ENCODE peak calls at places on chromosomes 7 and 10, in seven cellular contexts. A is A549, D is H1, R is GM12878, E is HepG2, I is HCT116, O is K562. L is an unnamed sample.

GRCh38 chr10:93299606-93300353 is 182.4 kb downstream of the MYOF start:
- DNase-seq in A (no peak), D (no peak), R (no peak), E (no peak), I (no peak), O (no peak), L (peak)

GRCh38 chr7:106217089-106217542 is 67.7 kb downstream of the NAMPT start:
- DNase-seq in A (peak), D (no peak), R (no peak), E (no peak), I (peak), O (peak), L (peak)

GRCh38 chr10:11104772-11105675 is 87.4 kb downstream of the CELF2 start:
- DNase-seq in A (no peak), D (no peak), R (no peak), E (no peak), I (no peak), O (peak), L (no peak)

GRCh38 chr10:132978542-132978941 is 36.2 kb upstream of the CFAP46 start:
- DNase-seq in A (no peak), D (no peak), R (no peak), E (no peak), I (no peak), O (no peak), L (no peak)

GRCh38 chr10:55803055-55803454 is 558.0 kb downstream of the ZWINT start:
- DNase-seq in A (no peak), D (no peak), R (no peak), E (no peak), I (no peak), O (no peak), L (no peak)

GRCh38 chr7:66964391-66964790 is 31.0 kb downstream of the SBDS start:
- DNase-seq in A (no peak), D (no peak), R (no peak), E (no peak), I (no peak), O (no peak), L (peak)

GRCh38 chr10:26483554-26483953 is 45.4 kb downstream of the APBB1IP start:
- DNase-seq in A (no peak), D (no peak), R (no peak), E (peak), I (no peak), O (no peak), L (no peak)

GRCh38 chr7:17369686-17370426 is 71.4 kb downstream of the AHR start:
- DNase-seq in A (peak), D (no peak), R (no peak), E (peak), I (no peak), O (no peak), L (peak)

GRCh38 chr7:81627565-81628287 is 142.1 kb downstream of the HGF start:
- DNase-seq in A (no peak), D (no peak), R (no peak), E (no peak), I (no peak), O (no peak), L (peak)

GRCh38 chr7:44700322-44700721 is 48.3 kb upstream of the ZMIZ2 start:
- DNase-seq in A (no peak), D (no peak), R (no peak), E (no peak), I (no peak), O (peak), L (no peak)

GRCh38 chr7:141466151-141466904 is 84.9 kb upstream of the AGK start:
- DNase-seq in A (no peak), D (no peak), R (no peak), E (no peak), I (no peak), O (no peak), L (no peak)

GRCh38 chr10:69839696-69840345 is 38.1 kb downstream of the COL13A1 start:
- DNase-seq in A (no peak), D (no peak), R (no peak), E (no peak), I (no peak), O (no peak), L (peak)
- TF ChIP-seq CEBPB in A (no peak), D (no peak), R (no peak), E (no peak), I (no peak), O (no peak), L (no peak)

DNA sequence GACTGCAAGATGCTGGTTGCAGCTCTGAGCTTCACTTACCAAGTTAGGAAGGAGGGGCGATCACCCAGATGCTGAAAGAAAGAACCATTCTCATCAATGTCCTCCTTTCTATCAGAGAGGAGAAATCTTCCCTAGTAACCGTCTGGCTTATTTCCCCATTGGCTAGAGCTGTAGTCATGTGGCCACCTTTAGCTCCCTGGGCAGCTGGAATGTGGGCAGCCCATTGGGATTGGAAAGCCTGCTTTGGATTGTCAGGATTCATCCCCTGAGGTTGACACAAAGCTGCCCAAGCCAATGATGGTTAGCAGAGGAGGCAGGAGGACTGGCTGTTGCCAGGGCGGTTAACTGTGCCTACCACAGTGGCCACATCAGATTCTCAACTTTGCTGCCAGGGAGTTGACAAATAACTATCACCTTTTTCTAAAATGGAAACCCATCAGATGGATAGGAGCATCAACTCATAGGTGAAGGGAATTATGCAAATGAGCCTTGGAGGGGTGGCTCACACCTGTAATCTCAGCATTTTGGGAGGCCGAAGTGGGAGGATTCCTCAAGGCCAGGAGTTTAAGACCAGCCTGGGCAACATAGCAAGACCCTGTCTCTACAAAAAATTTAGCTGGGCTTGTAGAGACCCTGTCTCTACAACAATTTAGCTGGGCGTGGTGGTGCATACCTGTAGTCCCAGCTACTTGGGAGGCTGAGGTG is 206.4 kb upstream of the GALNT17 start:
- DNase-seq in A (no peak), D (peak), R (no peak), E (no peak), I (no peak), O (no peak), L (no peak)
- TF ChIP-seq CEBPB in A (no peak), D (no peak), R (no peak), E (no peak), I (no peak), O (no peak), L (no peak)

GRCh38 chr7:46215987-46216567 is 295.0 kb upstream of the IGFBP3 start:
- DNase-seq in A (no peak), D (peak), R (no peak), E (peak), I (no peak), O (no peak), L (no peak)
- TF ChIP-seq CEBPB in A (no peak), D (peak), R (no peak), E (peak), I (no peak), O (no peak), L (no peak)

GRCh38 chr10:44636625-44637024 is 251.7 kb upstream of the CXCL12 start:
- DNase-seq in A (no peak), D (no peak), R (no peak), E (no peak), I (no peak), O (no peak), L (no peak)
- TF ChIP-seq CEBPB in A (no peak), D (no peak), R (no peak), E (no peak), I (no peak), O (no peak), L (no peak)

GRCh38 chr7:42278360-42278759 is 41.4 kb upstream of the GLI3 start:
- DNase-seq in A (no peak), D (no peak), R (no peak), E (no peak), I (no peak), O (no peak), L (no peak)

GRCh38 chr7:42272793-42273665 is 36.0 kb upstream of the GLI3 start:
- DNase-seq in A (no peak), D (no peak), R (no peak), E (no peak), I (no peak), O (no peak), L (peak)

GRCh38 chr7:42269161-42269560 is 32.2 kb upstream of the GLI3 start:
- DNase-seq in A (no peak), D (no peak), R (no peak), E (no peak), I (no peak), O (no peak), L (no peak)

GRCh38 chr7:42274052-42274451 is 37.0 kb upstream of the GLI3 start:
- DNase-seq in A (no peak), D (no peak), R (no peak), E (no peak), I (no peak), O (no peak), L (peak)
- TF ChIP-seq CEBPB in A (no peak), D (no peak), R (no peak), E (no peak), I (no peak), O (no peak), L (peak)

GRCh38 chr7:95204618-95205017 is 119.7 kb downstream of the PON1 start:
- DNase-seq in A (no peak), D (no peak), R (no peak), E (no peak), I (no peak), O (no peak), L (no peak)

GRCh38 chr7:95209778-95210177 is 114.6 kb downstream of the PON1 start:
- DNase-seq in A (no peak), D (no peak), R (no peak), E (no peak), I (no peak), O (no peak), L (no peak)

GRCh38 chr7:95209276-95209675 is 115.1 kb downstream of the PON1 start:
- DNase-seq in A (no peak), D (no peak), R (no peak), E (no peak), I (no peak), O (no peak), L (no peak)

GRCh38 chr7:95201718-95202117 is 122.6 kb downstream of the PON1 start:
- DNase-seq in A (no peak), D (no peak), R (no peak), E (no peak), I (no peak), O (no peak), L (no peak)

DNA sequence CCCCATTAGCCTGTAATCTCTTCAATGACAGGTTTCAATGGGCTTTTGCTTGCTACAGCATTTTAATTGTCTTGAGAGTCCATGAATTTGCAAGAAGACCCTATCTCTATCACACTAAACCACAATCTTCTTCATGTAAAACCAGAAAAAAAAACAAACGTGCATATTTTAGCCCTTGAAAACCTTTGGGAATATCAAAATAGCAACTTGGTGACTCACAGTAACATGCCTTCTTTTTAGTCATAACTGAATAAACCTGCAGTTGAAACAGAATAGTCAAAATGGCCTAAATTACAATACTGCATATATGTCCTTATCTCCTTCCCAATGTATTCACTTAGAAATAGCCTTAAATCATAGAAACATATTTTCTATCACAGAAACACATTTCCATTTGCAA is 118.5 kb downstream of the PON1 start:
- DNase-seq in A (no peak), D (no peak), R (no peak), E (no peak), I (peak), O (no peak), L (peak)
- TF ChIP-seq CEBPB in A (no peak), D (no peak), R (no peak), E (no peak), I (no peak), O (no peak), L (no peak)

DNA sequence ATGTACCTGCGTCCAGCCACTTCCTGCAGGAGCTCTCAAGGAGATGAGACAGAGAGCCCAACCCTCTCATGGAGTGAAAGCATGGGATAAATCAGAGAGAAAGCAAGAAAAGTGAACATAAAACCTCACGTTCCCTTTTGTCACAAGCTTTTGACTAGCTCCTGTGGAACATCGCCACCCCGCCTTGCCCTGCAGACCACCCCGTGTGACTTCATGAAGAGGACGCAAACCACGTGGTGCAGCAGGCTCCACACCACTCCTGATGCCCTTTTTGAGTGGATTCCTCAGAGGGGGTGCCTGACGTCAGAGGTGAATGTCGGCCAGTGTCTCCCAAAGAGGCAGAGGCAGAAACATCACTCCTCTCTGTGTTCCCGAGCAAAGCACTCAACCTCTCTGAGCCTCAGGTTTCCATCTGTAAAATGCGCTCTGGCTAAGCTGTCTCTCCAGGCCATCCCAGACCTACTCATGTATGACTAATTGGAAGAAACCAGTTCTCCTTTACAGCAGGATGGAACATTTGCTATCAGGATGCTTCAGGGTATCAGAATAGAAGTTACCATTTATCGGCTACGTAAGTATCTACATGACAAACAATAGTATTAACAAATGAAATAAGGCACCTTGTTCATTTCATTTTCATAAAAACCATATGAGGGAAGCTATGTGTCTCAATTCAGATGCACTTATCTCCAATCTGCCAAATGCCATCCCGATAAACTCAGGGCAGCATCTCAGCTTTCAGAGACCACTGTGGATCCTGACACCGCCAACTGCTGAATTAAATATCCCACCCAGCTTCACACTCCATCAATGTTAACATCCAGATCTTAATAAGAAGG is 5.3 kb downstream of the ZNF488 start:
- DNase-seq in A (no peak), D (peak), R (no peak), E (no peak), I (no peak), O (no peak), L (no peak)
- TF ChIP-seq CEBPB in A (no peak), D (no peak), R (no peak), E (no peak), I (no peak), O (no peak), L (no peak)

GRCh38 chr7:23893942-23894890 is 184.2 kb downstream of the STK31 start:
- DNase-seq in A (no peak), D (no peak), R (peak), E (no peak), I (no peak), O (no peak), L (no peak)
- TF ChIP-seq CEBPB in A (no peak), D (no peak), R (no peak), E (no peak), I (no peak), O (no peak), L (no peak)

GRCh38 chr10:22708772-22709171 is 5.6 kb downstream of the PIP4K2A start:
- DNase-seq in A (no peak), D (no peak), R (no peak), E (no peak), I (no peak), O (no peak), L (no peak)

GRCh38 chr10:22702348-22702747 is 12.0 kb downstream of the PIP4K2A start:
- DNase-seq in A (no peak), D (no peak), R (no peak), E (no peak), I (no peak), O (peak), L (peak)

GRCh38 chr10:22701132-22701851 is 13.1 kb downstream of the PIP4K2A start:
- DNase-seq in A (no peak), D (no peak), R (no peak), E (no peak), I (no peak), O (no peak), L (no peak)

GRCh38 chr10:22705534-22705933 is 8.8 kb downstream of the PIP4K2A start:
- DNase-seq in A (no peak), D (no peak), R (no peak), E (no peak), I (no peak), O (no peak), L (no peak)

DNA sequence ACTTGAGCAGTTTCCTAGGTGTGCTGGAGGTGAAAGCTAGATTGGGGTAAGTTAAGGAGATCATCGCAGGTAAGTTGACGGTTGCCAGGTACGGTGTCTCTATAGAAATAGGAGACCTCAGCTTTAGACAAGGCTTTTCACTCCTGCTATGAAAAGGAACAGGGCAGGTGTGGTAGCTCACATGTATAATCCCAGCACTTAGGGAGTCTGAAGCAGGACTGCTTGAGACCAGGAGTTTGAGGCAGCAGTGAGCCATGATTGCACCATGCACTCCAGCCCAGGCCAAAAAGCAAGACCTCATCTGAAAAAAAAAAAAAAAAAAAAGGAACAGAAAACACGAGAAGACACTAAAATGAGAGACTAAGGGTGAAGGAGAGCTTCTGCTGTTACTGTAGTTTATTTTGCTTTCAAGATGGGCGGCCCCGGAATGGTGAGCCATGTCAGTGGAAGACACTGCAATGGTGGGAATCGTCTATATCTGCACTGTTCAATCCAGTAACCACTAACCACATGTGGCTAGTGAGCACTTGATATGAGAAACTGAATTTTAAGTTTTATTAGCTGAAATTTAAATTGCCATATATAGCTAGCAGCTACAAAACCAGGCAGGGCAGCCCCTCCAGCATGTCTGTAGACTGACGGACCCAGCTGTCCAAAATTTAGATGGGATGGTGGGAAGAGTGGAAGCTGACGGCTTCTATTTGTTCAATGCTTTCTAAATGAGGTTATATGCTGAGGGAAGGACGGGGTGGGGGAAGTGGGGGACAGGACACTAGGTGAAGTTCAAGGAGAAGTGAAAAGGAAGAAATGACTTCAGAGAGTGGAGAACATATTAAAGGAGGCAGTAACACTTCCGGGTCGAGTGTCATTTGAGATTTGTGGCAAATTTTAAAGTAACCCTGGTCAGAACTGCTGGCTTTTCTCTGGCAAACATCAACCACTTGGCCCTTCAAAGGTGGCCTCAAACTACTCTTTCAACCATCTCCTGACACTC is 9.7 kb downstream of the PIP4K2A start:
- DNase-seq in A (no peak), D (no peak), R (no peak), E (no peak), I (no peak), O (no peak), L (no peak)
- TF ChIP-seq CEBPB in A (no peak), D (no peak), R (no peak), E (no peak), I (no peak), O (no peak), L (no peak)

L was measured in IMR-90.